ENCODE peak calls at places on chromosome 5, in six cellular contexts. K is substantia nigra; D is dermis blood vessel endothelial cell; V is mesendoderm; X is AG10803; R is activated CD8-positive, alpha-beta T cell treated with anti-CD3 and anti-CD28 coated beads for 36 hours. M is an unnamed sample.
A peak's percentile ranks its signal among the peaks of the same experiment; 100 is the strongest.

GRCh38 chr5:159560073-159560472 is 229.8 kb upstream of the IL12B start:
- DNase-seq in K (no peak), D (no peak), V (no peak), X (no peak), R (no peak), M (no peak)

GRCh38 chr5:98775246-98775961 is 1.9 kb downstream of the RGMB start:
- DNase-seq in K (no peak), D (no peak), V (no peak), X (no peak), R (no peak), M (no peak)

GRCh38 chr5:42858031-42858643 is 46.4 kb upstream of the SELENOP start:
- DNase-seq in K (peak; percentile 23), D (peak; percentile 22), V (no peak), X (peak; percentile 17), R (no peak), M (peak; percentile 26)

GRCh38 chr5:133882801-133883200 is 85.6 kb downstream of the C5orf15 start:
- DNase-seq in K (no peak), D (no peak), V (no peak), X (no peak), R (no peak), M (no peak)

GRCh38 chr5:157266286-157267007 is 524 bp downstream of the CYFIP2 start:
- DNase-seq in K (no peak), D (peak; percentile 6), V (peak; percentile 49), X (no peak), R (peak; percentile 76), M (no peak)

GRCh38 chr5:59656351-59657254 is 236.9 kb downstream of the PDE4D start:
- DNase-seq in K (no peak), D (no peak), V (peak; percentile 57), X (no peak), R (no peak), M (no peak)

GRCh38 chr5:134043793-134044525 is 39.2 kb upstream of the VDAC1 start:
- DNase-seq in K (no peak), D (no peak), V (no peak), X (no peak), R (no peak), M (no peak)

GRCh38 chr5:133519191-133519590 is 93.2 kb downstream of the FSTL4 start:
- DNase-seq in K (no peak), D (no peak), V (no peak), X (no peak), R (no peak), M (no peak)

GRCh38 chr5:31470608-31471007 is 61.3 kb downstream of the DROSHA start:
- DNase-seq in K (no peak), D (peak; percentile 58), V (no peak), X (peak; percentile 76), R (no peak), M (no peak)

GRCh38 chr5:171162602-171163001 is 146.4 kb upstream of the TLX3 start:
- DNase-seq in K (no peak), D (peak; percentile 91), V (peak; percentile 73), X (no peak), R (peak; percentile 11), M (no peak)

GRCh38 chr5:98772415-98773213 is 849 bp upstream of the RGMB start:
- DNase-seq in K (no peak), D (peak; percentile 89), V (peak; percentile 96), X (no peak), R (peak; percentile 61), M (no peak)

GRCh38 chr5:18745988-18746615 is 1111.8 kb downstream of the TAF11L14 start:
- DNase-seq in K (no peak), D (peak; percentile 7), V (no peak), X (no peak), R (peak; percentile 46), M (no peak)

GRCh38 chr5:399296-400281 is 43.4 kb upstream of the EXOC3 start:
- DNase-seq in K (no peak), D (peak; percentile 99), V (peak; percentile 88), X (peak; percentile 99), R (peak; percentile 77), M (no peak)

GRCh38 chr5:21665525-21665924 is 1187.6 kb downstream of the CDH12 start:
- DNase-seq in K (no peak), D (no peak), V (no peak), X (no peak), R (no peak), M (no peak)

GRCh38 chr5:82163459-82164108 is 114.6 kb downstream of the RPS23 start:
- DNase-seq in K (no peak), D (peak; percentile 32), V (no peak), X (peak; percentile 49), R (no peak), M (no peak)

GRCh38 chr5:134188092-134188491 is 11.3 kb upstream of the SKP1 start:
- DNase-seq in K (no peak), D (no peak), V (no peak), X (no peak), R (no peak), M (no peak)

GRCh38 chr5:103573411-103573810 is 10.8 kb upstream of the NUDT12 start:
- DNase-seq in K (no peak), D (no peak), V (peak; percentile 84), X (no peak), R (no peak), M (no peak)

GRCh38 chr5:60382761-60383160 is 317.2 kb downstream of the DEPDC1B start:
- DNase-seq in K (no peak), D (peak; percentile 36), V (peak; percentile 32), X (peak; percentile 48), R (no peak), M (no peak)

GRCh38 chr5:34834794-34835089 is 4.2 kb upstream of the TTC23L start:
- DNase-seq in K (no peak), D (no peak), V (no peak), X (no peak), R (no peak), M (no peak)

GRCh38 chr5:109956884-109957283 is 267.2 kb downstream of the MAN2A1 start:
- DNase-seq in K (no peak), D (peak; percentile 21), V (no peak), X (no peak), R (no peak), M (no peak)

GRCh38 chr5:39755986-39756385 is 331.2 kb upstream of the DAB2 start:
- DNase-seq in K (no peak), D (peak; percentile 81), V (peak; percentile 62), X (peak; percentile 98), R (no peak), M (peak; percentile 8)

GRCh38 chr5:83895860-83896259 is 175.2 kb upstream of the HAPLN1 start:
- DNase-seq in K (no peak), D (no peak), V (no peak), X (peak; percentile 65), R (no peak), M (no peak)

GRCh38 chr5:69491838-69492390 is 676 bp upstream of the OCLN start:
- DNase-seq in K (no peak), D (no peak), V (no peak), X (no peak), R (no peak), M (no peak)

GRCh38 chr5:155089649-155090048 is 76.1 kb downstream of the KIF4B start:
- DNase-seq in K (no peak), D (peak; percentile 9), V (no peak), X (peak; percentile 40), R (no peak), M (no peak)

GRCh38 chr5:74294231-74294705 is 346.3 kb downstream of the ENC1 start:
- DNase-seq in K (no peak), D (no peak), V (no peak), X (no peak), R (no peak), M (no peak)

GRCh38 chr5:54651482-54652076 is 134.0 kb downstream of the SNX18 start:
- DNase-seq in K (no peak), D (peak; percentile 71), V (no peak), X (peak; percentile 80), R (no peak), M (no peak)

GRCh38 chr5:138078006-138078643 is 5.7 kb upstream of the WNT8A start:
- DNase-seq in K (no peak), D (no peak), V (peak; percentile 86), X (no peak), R (no peak), M (no peak)

GRCh38 chr5:36276864-36277263 is 24.8 kb downstream of the RANBP3L start:
- DNase-seq in K (no peak), D (no peak), V (no peak), X (peak; percentile 35), R (no peak), M (no peak)

GRCh38 chr5:149860801-149861322 is 83.7 kb downstream of the PDE6A start:
- DNase-seq in K (no peak), D (peak; percentile 41), V (peak; percentile 38), X (no peak), R (peak; percentile 67), M (no peak)

GRCh38 chr5:109962882-109963603 is 273.3 kb downstream of the MAN2A1 start:
- DNase-seq in K (no peak), D (no peak), V (no peak), X (no peak), R (no peak), M (no peak)

GRCh38 chr5:178624626-178625546 is 2.0 kb downstream of the CLK4 start:
- DNase-seq in K (no peak), D (peak; percentile 20), V (peak; percentile 28), X (peak; percentile 62), R (no peak), M (no peak)

GRCh38 chr5:145752947-145753346 is 82.2 kb downstream of the PRELID2 start:
- DNase-seq in K (no peak), D (peak; percentile 54), V (no peak), X (peak; percentile 36), R (no peak), M (no peak)

GRCh38 chr5:136374638-136375037 is 9.3 kb upstream of the TRPC7 start:
- DNase-seq in K (no peak), D (no peak), V (no peak), X (no peak), R (no peak), M (no peak)

GRCh38 chr5:76652809-76653414 is 29.7 kb upstream of the F2RL2 start:
- DNase-seq in K (no peak), D (no peak), V (no peak), X (no peak), R (no peak), M (no peak)

GRCh38 chr5:53434566-53434965 is 45.9 kb upstream of the FST start:
- DNase-seq in K (no peak), D (no peak), V (peak; percentile 82), X (no peak), R (no peak), M (no peak)

GRCh38 chr5:3734621-3735020 is 139.0 kb downstream of the IRX1 start:
- DNase-seq in K (no peak), D (no peak), V (peak; percentile 9), X (no peak), R (no peak), M (no peak)